ENCODE peak calls at places on chromosomes 6 and 20, in ten cellular contexts. G is suprapubic skin; W is CD8-positive, alpha-beta T cell; Y is A549; O is endothelial cell of umbilical vein; N is gastrocnemius medialis; X is dorsolateral prefrontal cortex; H is HCT116; J is fibroblast of lung; A is ovary. Q is an unnamed sample.
A peak's percentile ranks its signal among the peaks of the same experiment; 100 is the strongest.

GRCh38 chr6:32086661-32087573 is 22.2 kb downstream of the TNXB start:
- DNase-seq in X (no peak), O (no peak), G (no peak), A (no peak), N (no peak), W (no peak), Y (no peak), J (peak; percentile 87), H (no peak), Q (no peak)

GRCh38 chr20:58102744-58103516 is 125.5 kb downstream of the ANKRD60 start:
- DNase-seq in X (no peak), Y (no peak), H (no peak), A (no peak), J (peak; percentile 86), W (no peak), N (no peak), O (no peak), G (no peak), Q (no peak)

GRCh38 chr20:22918286-22918983 is 116.7 kb upstream of the SSTR4 start:
- DNase-seq in N (no peak), A (no peak), W (no peak), H (no peak), O (no peak), G (no peak), J (no peak), Y (no peak), X (no peak), Q (no peak)

GRCh38 chr6:158835616-158836221 is 16.6 kb upstream of the EZR start:
- DNase-seq in N (no peak), W (no peak), X (no peak), O (no peak), J (no peak), G (no peak), Y (no peak), H (no peak), A (peak; percentile 39), Q (no peak)

GRCh38 chr20:24027229-24027628 is 38.6 kb upstream of the GGTLC1 start:
- DNase-seq in Y (no peak), N (peak; percentile 22), X (no peak), A (no peak), J (no peak), O (peak; percentile 90), W (peak; percentile 86), H (no peak), G (no peak), Q (peak; percentile 55)

GRCh38 chr6:158040051-158040803 is 58.6 kb downstream of the SYNJ2 start:
- DNase-seq in N (no peak), A (no peak), W (no peak), H (peak; percentile 83), J (peak; percentile 100), Y (peak; percentile 95), O (peak; percentile 99), X (no peak), G (no peak), Q (no peak)

GRCh38 chr20:64108731-64109389 is 1.5 kb upstream of the NPBWR2 start:
- DNase-seq in J (no peak), X (no peak), W (no peak), Y (no peak), N (no peak), O (no peak), A (no peak), G (peak; percentile 72), H (no peak), Q (no peak)

GRCh38 chr6:89433637-89434499 is 916 bp downstream of the ANKRD6 start:
- DNase-seq in G (no peak), N (no peak), A (no peak), O (no peak), Y (no peak), X (no peak), H (no peak), W (peak; percentile 32), J (no peak), Q (no peak)

GRCh38 chr6:70956451-70957283 is at the start of gene B3GAT2:
- DNase-seq in G (no peak), Y (peak; percentile 0), A (no peak), O (peak; percentile 23), X (peak; percentile 20), J (peak; percentile 15), H (no peak), W (no peak), N (no peak), Q (no peak)

GRCh38 chr20:40866056-40866455 is 162.6 kb upstream of the TOP1 start:
- DNase-seq in G (no peak), N (peak; percentile 6), W (no peak), O (no peak), X (no peak), H (no peak), Y (no peak), A (no peak), J (no peak), Q (no peak)

GRCh38 chr6:87139236-87139635 is 16.1 kb upstream of the ZNF292 start:
- DNase-seq in J (peak; percentile 36), O (peak; percentile 61), Y (peak; percentile 49), G (no peak), W (peak; percentile 38), H (peak; percentile 54), A (no peak), N (no peak), X (no peak), Q (peak; percentile 30)

GRCh38 chr6:33314515-33314942 is 651 bp upstream of the TAPBP start:
- DNase-seq in O (peak; percentile 83), G (peak; percentile 86), H (no peak), X (peak; percentile 53), J (peak; percentile 69), Y (peak; percentile 89), N (peak; percentile 50), W (peak; percentile 78), A (no peak), Q (peak; percentile 80)
- H3K27ac ChIP-seq in O (peak overlapping the region; percentile 48), G (peak overlapping the region; percentile 96), H (peak overlapping the region; percentile 89), X (peak overlapping the region; percentile 96), J (peak overlapping the region; percentile 98), Y (peak overlapping the region; percentile 97), N (peak overlapping the region; percentile 86), W (peak overlapping the region; percentile 86), A (peak overlapping the region; percentile 96), Q (peak overlapping the region; percentile 100)

DNA sequence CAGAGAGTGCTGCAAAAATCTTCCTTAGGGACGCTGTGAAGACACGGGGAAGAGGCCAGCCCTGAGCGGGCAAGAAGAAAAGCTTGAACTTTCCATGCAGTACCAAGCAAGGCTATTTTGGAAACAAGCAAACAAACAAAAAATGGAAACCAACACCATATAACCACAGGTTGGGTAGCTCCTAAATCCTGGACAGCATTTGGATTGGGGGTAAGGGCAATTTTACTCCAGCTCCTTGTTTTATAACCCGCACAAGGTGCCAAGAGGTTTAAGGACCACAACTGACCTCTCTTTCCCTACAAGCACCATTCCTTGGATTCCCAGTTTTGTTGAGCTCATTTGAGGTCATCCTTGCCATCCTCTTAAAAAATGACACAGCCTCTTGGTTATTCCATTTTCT is 31.4 kb upstream of the SMIM29 start:
- DNase-seq in N (no peak), A (no peak), W (no peak), G (no peak), H (no peak), Y (no peak), O (no peak), X (no peak), J (no peak), Q (no peak)
- H3K27ac ChIP-seq in N (peak overlapping the region; percentile 92), A (no peak overlapping the region), W (no peak overlapping the region), G (no peak overlapping the region), H (no peak overlapping the region), Y (no peak overlapping the region), O (no peak overlapping the region), X (no peak overlapping the region), J (no peak overlapping the region), Q (no peak overlapping the region)

GRCh38 chr6:40286027-40286426 is 301.1 kb downstream of the LRFN2 start:
- DNase-seq in W (no peak), X (no peak), O (no peak), J (no peak), H (no peak), N (no peak), G (no peak), A (no peak), Y (no peak), Q (no peak)
- H3K27ac ChIP-seq in W (no peak overlapping the region), X (no peak overlapping the region), O (no peak overlapping the region), J (no peak overlapping the region), H (no peak overlapping the region), N (no peak overlapping the region), G (no peak overlapping the region), A (no peak overlapping the region), Y (no peak overlapping the region), Q (no peak overlapping the region)

GRCh38 chr6:131807644-131808459 is at the start of gene ENPP1:
- DNase-seq in G (peak; percentile 92), H (peak; percentile 21), W (peak; percentile 48), N (peak; percentile 48), X (peak; percentile 68), A (peak; percentile 87), O (peak; percentile 45), Y (peak; percentile 63), J (peak; percentile 69), Q (peak; percentile 43)
- H3K27ac ChIP-seq in G (peak within 1 kb of the TSS; percentile 63), H (peak within 1 kb of the TSS; percentile 38), W (no peak within 1 kb of the TSS), N (peak within 1 kb of the TSS; percentile 84), X (peak within 1 kb of the TSS; percentile 60), A (no peak within 1 kb of the TSS), O (no peak within 1 kb of the TSS), Y (peak within 1 kb of the TSS; percentile 95), J (no peak within 1 kb of the TSS), Q (no peak within 1 kb of the TSS)

GRCh38 chr6:2940010-2940850 is 31.1 kb downstream of the SERPINB6 start:
- DNase-seq in N (no peak), Y (peak; percentile 11), J (no peak), O (no peak), H (no peak), X (no peak), W (peak; percentile 85), G (peak; percentile 43), A (no peak), Q (peak; percentile 55)
- H3K27ac ChIP-seq in N (no peak overlapping the region), Y (no peak overlapping the region), J (no peak overlapping the region), O (no peak overlapping the region), H (no peak overlapping the region), X (no peak overlapping the region), W (peak overlapping the region; percentile 84), G (no peak overlapping the region), A (no peak overlapping the region), Q (peak overlapping the region; percentile 81)